ENCODE peak calls at places on chromosome 3, in six cellular contexts. B, F, H, K, N and O are unnamed samples.

GRCh38 chr3:153111056-153111455 is 51.0 kb upstream of the RAP2B start:
- DNase-seq in F (no peak), B (no peak), N (no peak), K (no peak), H (no peak), O (no peak)

GRCh38 chr3:147394168-147394941 is 12.0 kb downstream of the ZIC4 start:
- DNase-seq in F (no peak), H (no peak), B (no peak), K (no peak), N (no peak), O (no peak)

GRCh38 chr3:192130534-192131132 is 596.7 kb downstream of the FGF12 start:
- DNase-seq in B (peak), K (peak), F (peak), H (peak), N (peak), O (peak)

GRCh38 chr3:126355777-126356372 is 1.3 kb downstream of the KLF15 start:
- DNase-seq in B (peak), N (no peak), F (peak), K (peak), H (peak), O (no peak)

GRCh38 chr3:119748996-119749395 is 32.9 kb upstream of the NR1I2 start:
- DNase-seq in F (no peak), H (no peak), K (no peak), N (no peak), B (no peak), O (no peak)

GRCh38 chr3:57043518-57043917 is 16.9 kb upstream of the SPATA12 start:
- DNase-seq in K (no peak), B (no peak), N (no peak), F (no peak), H (no peak), O (no peak)

GRCh38 chr3:106299300-106300098 is 430.7 kb upstream of the CBLB start:
- DNase-seq in H (no peak), K (no peak), N (peak), F (no peak), B (peak), O (no peak)

GRCh38 chr3:174955513-174956001 is 96.4 kb downstream of the NAALADL2 start:
- DNase-seq in H (no peak), N (no peak), F (no peak), B (peak), K (peak), O (peak)

GRCh38 chr3:89227218-89227617 is 119.8 kb downstream of the EPHA3 start:
- DNase-seq in K (no peak), F (no peak), N (no peak), B (peak), H (no peak), O (no peak)

GRCh38 chr3:4261411-4261810 is 41.8 kb upstream of the SETMAR start:
- DNase-seq in K (no peak), F (no peak), H (no peak), N (no peak), B (no peak), O (no peak)

GRCh38 chr3:49636883-49637609 is 37.1 kb upstream of the APEH start:
- DNase-seq in K (no peak), F (no peak), N (no peak), H (no peak), B (no peak), O (no peak)

GRCh38 chr3:69032137-69032536 is 18.7 kb upstream of the EOGT start:
- DNase-seq in F (no peak), B (peak), K (no peak), H (no peak), N (no peak), O (no peak)

GRCh38 chr3:177026505-177027277 is 170.6 kb downstream of the TBL1XR1 start:
- DNase-seq in K (no peak), B (peak), H (no peak), F (no peak), N (no peak), O (no peak)

GRCh38 chr3:151579571-151580270 is 118.9 kb upstream of the IGSF10 start:
- DNase-seq in B (no peak), H (no peak), F (no peak), N (no peak), K (no peak), O (no peak)

GRCh38 chr3:172142074-172143059 is 103.0 kb downstream of the FNDC3B start:
- DNase-seq in N (peak), B (peak), F (no peak), H (peak), K (no peak), O (peak)

GRCh38 chr3:180679178-180680096 is at the start of gene CCDC39:
- DNase-seq in N (peak), F (peak), H (peak), B (peak), K (peak), O (peak)
- H3K27ac ChIP-seq in N (no peak), F (no peak), H (no peak), B (no peak), K (no peak), O (peak)

DNA sequence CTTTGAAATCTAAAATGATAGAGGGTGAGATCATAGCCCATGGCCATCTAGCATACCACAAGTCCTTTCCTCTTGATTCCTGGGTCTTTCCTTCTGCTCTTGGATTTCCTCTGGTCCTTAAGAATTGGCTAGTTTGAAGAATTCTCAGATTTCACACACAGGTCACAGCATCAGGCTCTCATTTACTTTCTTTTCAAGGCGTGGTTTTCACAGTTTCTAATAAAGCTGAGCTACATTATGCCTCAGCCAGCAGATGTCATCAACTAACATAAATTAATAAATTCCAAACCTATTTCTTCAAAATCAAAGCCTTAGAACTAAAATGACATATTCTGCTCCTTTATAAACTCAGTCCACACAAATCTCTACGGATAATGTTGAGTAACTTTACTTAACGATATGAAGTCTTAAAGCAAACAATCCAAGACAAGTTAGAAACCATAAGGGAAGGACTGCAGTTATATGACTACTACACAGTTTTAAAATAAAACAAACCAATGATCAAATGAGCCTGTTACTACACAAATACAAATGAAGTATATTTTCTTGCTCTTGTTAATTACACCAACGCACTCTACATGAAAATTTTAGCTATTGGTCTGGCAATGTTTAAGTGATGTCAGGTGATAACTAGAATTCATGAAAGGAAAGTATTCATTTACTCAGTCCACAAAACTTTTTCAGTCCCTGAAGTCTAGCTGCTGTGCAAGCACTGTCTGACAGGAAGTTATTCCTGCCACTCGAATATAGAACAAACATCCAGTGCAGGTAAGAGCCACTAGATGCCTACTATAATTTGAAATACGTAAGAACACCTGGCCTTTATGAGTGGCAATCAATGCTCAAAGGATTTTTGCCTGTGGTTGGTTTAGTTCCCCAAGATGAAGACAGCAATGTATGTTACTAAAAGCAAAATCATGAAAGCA is 9.2 kb downstream of the CCDC14 start:
- DNase-seq in H (no peak), K (no peak), B (peak), F (no peak), N (no peak), O (no peak)
- TF ChIP-seq RFX5 in H (no peak), K (no peak), B (no peak), F (no peak), N (no peak), O (no peak)

GRCh38 chr3:124636863-124637296 is 93.4 kb upstream of the UMPS start:
- DNase-seq in N (no peak), B (no peak), K (peak), F (no peak), H (no peak), O (no peak)
- H3K27ac ChIP-seq in N (no peak), B (no peak), K (peak), F (no peak), H (no peak), O (peak)

DNA sequence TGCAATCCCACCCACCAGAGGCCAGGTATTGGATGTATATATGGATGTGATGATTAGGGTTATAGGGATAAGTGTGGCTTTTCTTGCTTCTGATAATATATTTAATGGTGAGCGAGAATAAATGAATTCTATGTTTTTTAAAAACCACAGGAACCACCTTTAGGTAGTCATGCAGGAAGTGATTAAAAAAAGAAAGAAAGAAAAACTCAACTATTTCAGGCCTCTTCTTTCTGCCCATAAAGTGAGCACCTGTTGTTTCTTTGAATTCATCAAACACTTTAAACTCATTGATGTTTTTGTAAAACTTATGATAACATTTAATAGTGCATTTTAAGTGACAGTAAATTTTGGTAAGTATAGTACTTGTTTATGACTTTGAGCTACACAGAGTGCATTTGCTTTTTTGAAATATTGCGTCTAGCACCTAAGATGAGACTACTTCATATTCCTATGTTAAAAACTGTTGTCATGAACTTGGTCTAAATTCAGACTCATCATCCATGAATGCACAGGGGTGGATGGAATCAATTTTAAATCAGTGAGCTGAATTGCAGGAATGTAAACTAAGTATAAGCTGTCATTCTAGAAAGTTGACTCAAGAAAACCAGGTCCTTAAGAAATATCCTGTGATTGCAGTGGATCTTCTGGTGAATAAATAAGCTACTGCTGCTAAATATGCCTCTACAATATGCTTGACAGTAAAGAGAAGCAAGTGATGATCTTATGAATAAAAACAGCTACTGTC is 764.4 kb upstream of the NECTIN3 start:
- DNase-seq in H (no peak), B (peak), N (no peak), K (no peak), F (no peak), O (no peak)
- TF ChIP-seq RFX5 in H (no peak), B (no peak), N (no peak), K (no peak), F (no peak), O (no peak)

DNA sequence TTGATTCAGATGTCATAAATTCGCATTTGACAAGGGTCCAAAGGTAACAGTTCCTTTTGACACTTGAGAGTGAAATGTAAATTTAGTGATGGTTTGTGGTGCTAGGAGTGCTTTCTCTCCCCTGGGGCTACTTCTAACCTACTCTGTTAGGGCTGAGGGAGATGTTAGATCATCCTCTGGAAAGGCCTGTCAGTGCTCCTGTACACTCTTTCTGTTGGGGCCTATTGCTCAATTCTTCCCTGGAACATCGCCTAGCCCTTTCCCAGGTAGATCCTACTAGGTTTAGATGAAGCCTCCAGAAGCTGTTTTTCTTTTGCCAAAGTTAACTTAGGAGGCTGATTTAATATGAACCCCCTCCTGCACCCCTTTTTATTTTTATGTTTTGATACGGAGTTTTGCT is 1.4 kb downstream of the PCCB start:
- DNase-seq in H (peak), F (peak), K (no peak), N (no peak), B (no peak), O (no peak)
- H3K27ac ChIP-seq in H (peak), F (no peak), K (peak), N (no peak), B (no peak), O (no peak)

GRCh38 chr3:67578416-67578815 is 76.0 kb downstream of the SUCLG2 start:
- DNase-seq in B (no peak), N (no peak), H (no peak), F (no peak), K (no peak), O (no peak)
- TF ChIP-seq RFX5 in B (no peak), N (no peak), H (no peak), F (no peak), K (no peak), O (no peak)